ENCODE peak calls at places on chromosomes 1 and 21, in four cellular contexts. F is K562, O is H1, Z is SK-N-SH. M is an unnamed sample.

GRCh38 chr1:38138498-38139233 is 92.1 kb upstream of the POU3F1 start:
- DNase-seq in F (no peak), O (no peak), Z (no peak), M (no peak)

GRCh38 chr1:174222166-174222949 is 63.0 kb downstream of the RABGAP1L start:
- DNase-seq in F (no peak), O (no peak), Z (no peak), M (no peak)

GRCh38 chr1:26864610-26865480 is 1.9 kb downstream of the SFN start:
- DNase-seq in F (peak), O (peak), Z (peak), M (peak)

GRCh38 chr1:15412843-15413242 is 3.2 kb downstream of the EFHD2 start:
- DNase-seq in F (no peak), O (no peak), Z (no peak), M (no peak)

GRCh38 chr1:210098376-210098775 is 134.2 kb upstream of the SERTAD4 start:
- DNase-seq in F (no peak), O (no peak), Z (no peak), M (no peak)

GRCh38 chr1:41862411-41863221 is 56.1 kb downstream of the HIVEP3 start:
- DNase-seq in F (no peak), O (no peak), Z (no peak), M (no peak)

GRCh38 chr1:83998599-83999315 is at the start of gene TTLL7:
- DNase-seq in F (peak), O (peak), Z (peak), M (peak)

GRCh38 chr1:193068013-193068412 is 8.6 kb downstream of the RO60 start:
- DNase-seq in F (no peak), O (no peak), Z (no peak), M (no peak)

GRCh38 chr1:161420763-161421455 is 53.2 kb upstream of the CFAP126 start:
- DNase-seq in F (no peak), O (peak), Z (no peak), M (peak)

GRCh38 chr1:169604781-169605560 is 18.7 kb upstream of the F5 start:
- DNase-seq in F (no peak), O (no peak), Z (no peak), M (no peak)

GRCh38 chr1:203522237-203522636 is 28.3 kb downstream of the OPTC start:
- DNase-seq in F (no peak), O (peak), Z (peak), M (no peak)

GRCh38 chr21:15669247-15669646 is 60.5 kb upstream of the USP25 start:
- DNase-seq in F (no peak), O (no peak), Z (no peak), M (no peak)

GRCh38 chr1:33257388-33257758 is 1.1 kb downstream of the ZNF362 start:
- DNase-seq in F (no peak), O (no peak), Z (no peak), M (no peak)

GRCh38 chr1:33255347-33256311 is 663 bp upstream of the ZNF362 start:
- DNase-seq in F (no peak), O (peak), Z (peak), M (peak)

GRCh38 chr1:33257759-33258712 is 1.7 kb downstream of the ZNF362 start:
- DNase-seq in F (no peak), O (no peak), Z (no peak), M (no peak)

GRCh38 chr1:33256701-33257387 is 552 bp downstream of the ZNF362 start:
- DNase-seq in F (peak), O (no peak), Z (no peak), M (peak)

DNA sequence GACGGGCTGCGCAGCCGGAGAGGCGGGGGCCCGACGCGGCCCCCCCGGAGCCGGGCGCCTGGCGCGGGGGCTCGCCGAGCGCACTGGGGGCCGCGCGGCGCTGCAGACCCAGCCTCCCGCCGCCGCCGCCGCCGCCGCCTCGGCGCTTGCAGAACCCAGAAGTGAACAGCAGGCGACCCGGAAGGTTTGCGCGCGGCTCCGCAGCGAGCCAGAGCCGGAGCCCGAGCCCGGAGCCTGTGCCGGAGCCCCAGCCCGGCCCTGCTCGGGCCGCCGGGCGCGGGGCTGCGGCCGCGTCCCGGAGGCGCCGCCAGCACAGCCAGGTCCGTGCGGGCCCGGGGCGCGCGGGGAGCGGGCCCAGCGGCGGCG is at the start of gene ZNF362:
- DNase-seq in F (peak), O (peak), Z (no peak), M (peak)
- TF ChIP-seq TEAD4 in F (no peak), O (no peak), Z (no peak), M (no peak)

DNA sequence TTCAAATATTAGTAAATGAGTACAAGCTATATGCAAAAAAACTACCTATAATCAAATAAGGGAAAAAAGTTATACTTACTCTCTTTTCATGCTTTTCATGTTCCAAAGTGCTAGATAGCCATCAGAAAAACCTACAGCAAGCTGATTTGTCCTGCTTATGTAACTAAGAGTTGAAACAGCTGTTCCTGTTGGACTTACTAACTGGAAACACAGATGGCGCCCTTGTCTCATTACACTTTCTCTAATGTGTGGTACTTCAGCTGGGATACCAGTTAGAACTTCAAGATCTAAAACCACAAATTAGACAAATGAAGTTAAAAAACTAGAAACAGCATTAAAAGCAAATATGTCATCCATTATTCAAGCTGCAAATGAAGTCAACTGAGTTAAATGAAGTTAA is 24.3 kb downstream of the AHCTF1 start:
- DNase-seq in F (no peak), O (no peak), Z (peak), M (no peak)
- TF ChIP-seq TEAD4 in F (no peak), O (no peak), Z (no peak), M (no peak)

DNA sequence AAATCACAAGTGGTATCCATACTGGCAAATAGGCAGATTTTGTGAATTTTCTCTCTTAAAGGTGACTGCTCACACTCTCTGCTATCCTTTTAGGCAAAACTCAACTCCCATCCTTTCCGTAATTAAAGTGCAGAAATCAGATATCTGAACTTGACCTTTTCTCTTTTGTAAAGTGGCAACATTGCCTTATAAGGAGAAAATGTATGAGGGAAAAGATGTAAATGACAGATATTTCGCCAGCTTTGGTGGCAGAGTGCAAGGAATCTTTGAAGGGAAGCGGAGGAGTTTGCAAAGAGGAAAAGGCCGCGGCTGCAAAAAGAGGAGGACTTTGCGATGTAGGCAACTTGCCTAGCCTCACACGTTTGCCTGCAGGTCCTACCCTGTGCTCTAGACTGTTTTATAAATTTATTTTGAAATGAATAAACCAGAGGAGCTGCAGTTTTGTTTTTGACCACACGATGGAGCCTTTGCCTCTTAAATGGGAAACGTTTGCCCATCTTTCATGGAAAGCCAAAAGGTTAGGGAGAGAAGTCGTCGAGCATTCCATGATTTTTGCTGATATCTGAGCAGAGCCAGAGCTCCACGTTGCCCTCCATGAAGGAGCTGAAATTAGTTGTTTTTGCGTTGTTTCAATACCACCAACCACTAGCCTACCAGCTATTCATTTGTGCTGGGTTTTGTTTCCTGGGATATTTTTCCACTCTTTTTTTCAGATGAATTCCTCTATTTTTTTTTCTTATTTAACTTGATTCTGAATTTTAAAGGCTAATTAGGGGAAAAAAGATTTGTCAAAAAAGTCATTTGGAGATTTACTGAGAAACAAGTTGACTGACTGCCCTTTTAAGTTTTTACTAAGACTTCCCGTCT is 242.3 kb downstream of the LMX1A start:
- DNase-seq in F (peak), O (peak), Z (peak), M (peak)
- TF ChIP-seq TEAD4 in F (no peak), O (no peak), Z (no peak), M (no peak)

GRCh38 chr21:36658926-36659325 is 40.0 kb upstream of the SIM2 start:
- DNase-seq in F (no peak), O (no peak), Z (no peak), M (no peak)

GRCh38 chr21:36664678-36665022 is 34.3 kb upstream of the SIM2 start:
- DNase-seq in F (no peak), O (no peak), Z (no peak), M (no peak)

GRCh38 chr21:36663033-36663855 is 35.7 kb upstream of the SIM2 start:
- DNase-seq in F (no peak), O (no peak), Z (no peak), M (no peak)

GRCh38 chr21:36657999-36658398 is 40.9 kb upstream of the SIM2 start:
- DNase-seq in F (no peak), O (no peak), Z (no peak), M (no peak)

DNA sequence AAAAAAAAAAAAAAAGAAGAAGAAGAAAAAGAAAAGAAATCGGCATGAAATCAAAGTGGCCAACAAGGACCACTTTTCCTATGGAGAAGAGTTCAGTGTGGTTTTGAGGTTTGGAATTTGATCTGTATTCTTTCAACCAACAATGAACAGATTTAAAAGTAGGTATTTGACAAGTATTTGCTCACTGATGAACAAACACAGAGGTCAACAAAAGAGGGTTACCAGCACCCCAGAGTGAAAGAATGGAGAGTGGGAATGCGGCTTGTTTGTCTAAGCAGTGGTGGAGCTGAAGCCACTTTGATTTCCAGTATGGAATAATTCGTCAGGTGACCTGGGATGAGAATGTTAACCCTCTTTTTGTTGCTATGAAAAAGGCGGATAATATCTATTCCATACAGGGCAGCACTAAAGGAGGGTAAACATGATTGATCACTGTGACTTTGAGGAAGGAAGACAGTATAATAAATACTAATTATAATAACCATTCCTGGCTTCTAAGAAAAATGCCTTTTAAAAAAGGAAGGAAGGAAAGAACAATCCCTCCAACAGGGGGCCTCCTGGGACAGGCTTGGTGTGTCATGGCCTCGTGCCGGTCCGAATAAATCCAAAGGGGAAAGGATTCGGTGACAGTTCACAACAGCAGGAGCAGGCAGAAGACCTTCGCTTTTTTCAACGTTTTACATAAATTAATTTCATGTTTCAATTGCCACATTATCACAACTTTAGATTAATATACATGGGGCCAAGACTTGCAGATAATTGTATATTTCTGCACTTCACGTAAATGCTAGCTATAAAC is 37.2 kb upstream of the SIM2 start:
- DNase-seq in F (peak), O (no peak), Z (peak), M (peak)
- TF ChIP-seq TEAD4 in F (no peak), O (no peak), Z (no peak), M (no peak)

DNA sequence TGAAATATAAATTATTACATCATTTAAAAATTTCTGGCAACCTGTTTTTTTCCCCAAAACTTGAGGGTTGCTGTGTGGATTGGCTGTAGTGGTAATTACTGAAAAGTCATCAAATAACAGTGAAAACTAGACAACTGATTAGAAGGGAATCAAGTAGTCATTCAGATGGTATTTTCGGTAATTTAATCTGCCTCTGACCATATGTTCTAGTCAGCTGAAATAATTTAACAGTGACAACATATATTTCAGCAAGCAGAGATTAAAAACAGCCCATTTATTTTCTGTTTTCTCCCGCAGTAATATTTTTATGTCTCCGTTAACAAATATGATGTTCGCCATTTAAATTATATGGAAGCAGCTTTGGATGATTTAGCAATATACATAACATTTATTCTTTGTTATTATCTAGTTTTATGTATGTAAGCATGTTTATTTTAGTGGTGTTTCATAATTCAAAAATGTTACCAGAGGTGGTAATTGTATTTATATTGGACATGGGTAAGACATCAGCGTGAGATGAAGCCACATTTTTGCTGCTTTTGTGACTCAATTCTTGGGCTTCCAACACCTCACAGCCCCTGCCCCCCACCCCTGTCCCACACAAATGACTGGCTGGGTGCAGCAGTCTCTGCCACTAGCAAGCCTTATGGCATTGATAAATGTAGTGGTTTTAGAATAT is 104.4 kb downstream of the GALNT2 start:
- DNase-seq in F (no peak), O (no peak), Z (no peak), M (no peak)
- TF ChIP-seq TEAD4 in F (no peak), O (no peak), Z (no peak), M (no peak)

GRCh38 chr1:53061859-53062714 is at the start of gene PODN:
- DNase-seq in F (peak), O (peak), Z (peak), M (no peak)
- TF ChIP-seq TEAD4 in F (no peak), O (no peak), Z (no peak), M (no peak)